ENCODE peak calls at places on chromosomes 2 and 18, in seven cellular contexts. C is H9, G is mesendoderm, D is neuronal stem cell, F is IMR-90, I is mesenchymal stem cell, Z is trophoblast cell. W is an unnamed sample.

GRCh38 chr2:233422050-233422639 is 67.9 kb downstream of the DGKD start:
- DNase-seq in Z (no peak), I (no peak), G (no peak), F (no peak), D (no peak), C (no peak), W (no peak)

GRCh38 chr2:174648896-174649295 is 51.3 kb upstream of the WIPF1 start:
- DNase-seq in I (no peak), D (no peak), C (no peak), Z (no peak), G (no peak), F (no peak), W (no peak)

GRCh38 chr2:19536136-19536535 is 177.7 kb upstream of the OSR1 start:
- DNase-seq in F (no peak), C (no peak), I (peak), D (peak), G (peak), Z (no peak), W (no peak)

GRCh38 chr2:172381275-172381608 is 46.1 kb upstream of the ITGA6 start:
- DNase-seq in D (no peak), G (no peak), I (no peak), Z (no peak), C (no peak), F (no peak), W (peak)

GRCh38 chr2:128486640-128487375 is 168.1 kb upstream of the HS6ST1 start:
- DNase-seq in Z (no peak), I (no peak), D (no peak), F (no peak), C (no peak), G (no peak), W (no peak)

GRCh38 chr18:34493566-34494358 is 216.3 kb upstream of the DTNA start:
- DNase-seq in D (peak), G (peak), Z (no peak), I (peak), C (peak), F (no peak), W (peak)

GRCh38 chr18:78962098-78962497 is 17.5 kb upstream of the SALL3 start:
- DNase-seq in C (no peak), D (no peak), Z (no peak), F (no peak), I (no peak), G (no peak), W (no peak)

GRCh38 chr18:58529714-58530354 is 99.1 kb downstream of the ALPK2 start:
- DNase-seq in Z (peak), D (peak), F (peak), G (peak), I (peak), C (peak), W (peak)

GRCh38 chr2:109255594-109255993 is 126.6 kb downstream of the SH3RF3 start:
- DNase-seq in D (no peak), C (no peak), I (no peak), Z (no peak), G (no peak), F (no peak), W (no peak)

GRCh38 chr18:3839481-3840075 is 389.6 kb downstream of the TGIF1 start:
- DNase-seq in F (no peak), G (no peak), C (no peak), I (no peak), Z (no peak), D (peak), W (no peak)

DNA sequence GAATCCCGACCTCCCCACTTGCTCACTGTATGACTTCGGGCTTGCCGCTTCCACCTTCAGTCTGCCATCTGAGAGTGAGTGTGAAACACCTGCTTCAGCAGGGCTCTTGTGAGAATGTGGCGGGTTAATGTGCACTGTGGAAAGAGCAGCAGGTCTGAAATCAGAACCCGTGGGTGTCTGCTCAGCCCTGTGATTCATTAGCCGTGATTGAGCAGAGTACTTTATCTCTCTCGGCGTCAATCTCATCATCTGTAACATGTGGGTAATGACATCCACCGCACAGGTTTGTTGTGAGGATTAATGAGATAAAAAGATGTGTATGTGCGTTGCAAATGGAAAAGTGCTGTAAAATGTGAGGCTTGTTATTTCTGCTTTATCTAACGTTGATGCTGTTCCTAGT is 128.6 kb downstream of the LRATD1 start:
- DNase-seq in I (no peak), Z (no peak), C (no peak), D (no peak), F (no peak), G (no peak), W (no peak)
- H2BK120ac ChIP-seq in I (no peak), Z (no peak), C (no peak), D (no peak), F (no peak), G (no peak), W (no peak)

GRCh38 chr2:237310515-237311114 is 103.3 kb downstream of the COL6A3 start:
- DNase-seq in F (peak), Z (peak), G (no peak), C (no peak), I (no peak), D (no peak), W (no peak)
- H2BK120ac ChIP-seq in F (peak), Z (peak), G (no peak), C (no peak), I (peak), D (no peak), W (no peak)

DNA sequence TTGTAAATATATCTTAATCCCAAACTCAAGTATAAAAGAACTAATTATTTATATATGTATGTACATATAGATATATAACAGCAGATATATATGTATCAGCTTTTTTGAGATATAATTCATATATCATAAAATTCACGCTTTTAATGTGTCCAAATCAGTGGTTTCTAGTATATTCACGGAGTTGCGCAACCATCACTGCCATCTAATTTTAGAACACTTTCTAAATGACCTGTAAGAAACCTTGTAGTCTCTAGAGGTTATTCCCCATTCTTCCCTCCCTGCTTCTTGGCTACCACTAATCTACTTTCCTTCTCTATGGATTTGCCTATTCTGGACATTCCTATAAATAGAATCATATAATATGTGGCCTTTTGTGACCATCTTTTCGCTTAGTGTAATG is 163.5 kb upstream of the TCF4 start:
- DNase-seq in F (no peak), D (no peak), G (no peak), I (no peak), Z (no peak), C (no peak), W (no peak)
- H2BK120ac ChIP-seq in F (no peak), D (no peak), G (no peak), I (no peak), Z (no peak), C (no peak), W (no peak)

GRCh38 chr18:62522510-62523254 is at the start of gene ZCCHC2:
- DNase-seq in F (peak), C (peak), G (peak), Z (peak), I (peak), D (peak), W (peak)
- H2BK120ac ChIP-seq in F (peak), C (no peak), G (no peak), Z (peak), I (peak), D (no peak), W (no peak)

DNA sequence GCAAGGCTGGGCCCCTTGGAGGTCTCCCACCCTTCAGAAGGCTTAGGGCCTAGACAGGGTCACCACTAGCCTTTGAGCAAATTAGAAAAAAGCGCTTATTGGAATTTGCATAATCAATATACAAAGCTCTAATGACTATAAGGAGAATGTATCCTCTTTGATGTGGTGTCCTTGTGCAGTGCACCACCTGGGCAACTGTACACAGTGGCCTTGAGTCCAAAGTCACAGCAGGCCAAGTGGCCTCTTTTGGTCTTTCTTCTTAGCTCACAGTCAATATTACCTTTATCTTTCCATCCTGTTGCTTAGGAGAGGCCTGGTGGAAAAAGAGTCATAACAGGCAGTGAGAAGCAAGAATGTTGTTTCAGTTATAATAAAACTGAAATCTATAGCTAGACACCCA is 19.7 kb upstream of the ST3GAL5 start:
- DNase-seq in F (no peak), G (no peak), Z (no peak), C (no peak), I (no peak), D (no peak), W (no peak)
- H2BK120ac ChIP-seq in F (no peak), G (no peak), Z (no peak), C (no peak), I (no peak), D (no peak), W (no peak)

DNA sequence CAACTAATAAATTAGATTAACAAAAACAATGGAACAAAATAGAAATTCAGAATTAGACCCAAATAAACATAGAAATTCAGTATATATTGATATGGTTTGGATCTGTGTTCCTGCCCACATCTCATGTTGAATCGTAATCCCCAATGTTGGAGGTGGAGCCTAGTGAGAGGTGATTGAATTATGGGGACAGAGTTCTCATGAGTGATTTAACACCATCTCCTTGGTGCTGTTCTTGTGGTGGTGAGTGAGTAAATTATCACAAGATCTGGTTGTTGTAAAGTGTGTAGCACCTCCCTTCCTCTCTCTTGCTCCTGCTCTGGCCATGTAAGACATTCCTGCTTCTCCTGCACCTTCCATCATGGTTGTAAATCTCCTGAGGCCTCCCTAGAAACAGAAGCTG is 16.6 kb upstream of the B4GALT6 start:
- DNase-seq in D (no peak), Z (no peak), F (no peak), G (no peak), I (no peak), C (no peak), W (no peak)
- H2BK120ac ChIP-seq in D (no peak), Z (no peak), F (no peak), G (no peak), I (no peak), C (no peak), W (no peak)

GRCh38 chr2:138359532-138359931 is 142.0 kb upstream of the SPOPL start:
- DNase-seq in C (no peak), D (no peak), F (no peak), I (no peak), Z (no peak), G (no peak), W (no peak)

DNA sequence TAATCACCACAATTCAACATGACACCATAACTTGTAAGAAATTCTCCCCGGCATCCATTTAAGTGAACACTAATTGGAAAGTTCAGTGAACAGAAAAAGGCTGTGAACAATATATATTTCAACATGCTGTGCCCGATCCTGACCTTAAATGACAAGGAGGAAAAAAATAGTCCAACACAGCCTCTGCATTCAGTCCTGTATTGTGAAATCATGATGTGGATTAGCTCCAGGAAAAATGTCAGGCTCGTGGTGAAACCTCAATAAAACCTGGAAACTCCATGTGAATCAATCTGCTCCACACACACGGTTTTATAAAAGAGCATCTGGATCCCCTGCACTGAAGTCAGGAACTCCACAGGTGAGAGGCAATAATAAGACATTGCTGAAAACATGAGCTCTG is 145.4 kb upstream of the SPOPL start:
- DNase-seq in I (peak), Z (no peak), F (peak), G (no peak), C (no peak), D (no peak), W (no peak)
- H2BK120ac ChIP-seq in I (no peak), Z (no peak), F (no peak), G (no peak), C (no peak), D (no peak), W (no peak)

DNA sequence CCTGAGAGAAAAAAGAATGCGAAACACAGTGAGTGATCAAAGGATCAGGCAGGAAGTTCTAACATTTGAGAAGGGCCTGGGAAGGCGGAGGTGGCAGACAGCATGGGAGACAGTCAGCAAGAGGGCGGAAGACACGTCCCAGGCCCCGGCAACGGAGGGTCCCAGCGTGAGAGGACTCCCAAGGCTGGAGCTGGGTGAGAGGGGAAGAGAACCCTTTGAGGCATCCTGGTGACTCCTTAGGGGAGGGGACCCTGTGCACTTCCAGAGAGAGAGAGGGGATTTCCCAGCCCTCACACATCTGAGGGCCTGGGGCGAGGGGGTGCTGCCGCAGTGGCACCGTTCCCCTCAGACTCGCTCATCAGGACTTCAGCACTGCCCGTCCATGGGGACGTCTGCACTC is 133.4 kb downstream of the RTP5 start:
- DNase-seq in Z (no peak), I (no peak), F (no peak), C (no peak), D (no peak), G (no peak), W (no peak)
- H2BK120ac ChIP-seq in Z (no peak), I (no peak), F (no peak), C (no peak), D (no peak), G (no peak), W (no peak)

GRCh38 chr2:143694335-143694734 is 565.1 kb downstream of the ARHGAP15 start:
- DNase-seq in F (no peak), D (no peak), C (no peak), G (peak), Z (no peak), I (no peak), W (no peak)
- H2BK120ac ChIP-seq in F (no peak), D (no peak), C (no peak), G (no peak), Z (no peak), I (no peak), W (no peak)

W was measured in H1.